ENCODE peak calls at places on chromosomes 11 and 22, in five cellular contexts. X is IMR-90, K is K562, H is HepG2, S is H1. F is an unnamed sample.

GRCh38 chr11:59560290-59560701 is 49.0 kb downstream of the OR4D9 start:
- DNase-seq in X (peak; percentile 70), K (peak; percentile 48), H (peak; percentile 81), S (peak; percentile 97), F (peak; percentile 91)

GRCh38 chr22:49192857-49193250 is 634.8 kb downstream of the BRD1 start:
- DNase-seq in X (no peak), H (no peak), S (no peak), K (no peak), F (no peak)

GRCh38 chr22:38638734-38639133 is 17.5 kb downstream of the FAM227A start:
- DNase-seq in H (peak; percentile 32), S (no peak), K (peak; percentile 25), X (peak; percentile 18), F (no peak)

GRCh38 chr11:13303668-13304649 is 26.4 kb downstream of the BMAL1 start:
- DNase-seq in X (no peak), S (no peak), K (no peak), H (no peak), F (no peak)

GRCh38 chr11:64861227-64861970 is 16.9 kb upstream of the CDC42BPG start:
- DNase-seq in H (no peak), K (no peak), S (no peak), X (no peak), F (no peak)

GRCh38 chr11:123302751-123303195 is 107.7 kb upstream of the CLMP start:
- DNase-seq in X (peak; percentile 72), S (no peak), K (no peak), H (no peak), F (no peak)

GRCh38 chr11:62140302-62141110 is 16.7 kb downstream of the INCENP start:
- DNase-seq in S (no peak), X (no peak), H (no peak), K (no peak), F (no peak)

GRCh38 chr22:27867114-27867957 is 51.7 kb downstream of the PITPNB start:
- DNase-seq in X (no peak), K (no peak), S (no peak), H (no peak), F (peak; percentile 31)

GRCh38 chr11:9123595-9124304 is 32.4 kb upstream of the SCUBE2 start:
- DNase-seq in X (no peak), S (no peak), H (no peak), K (no peak), F (no peak)

GRCh38 chr11:78840623-78841022 is 266.0 kb upstream of the NARS2 start:
- DNase-seq in X (peak; percentile 69), S (no peak), K (no peak), H (no peak), F (no peak)

GRCh38 chr11:86696004-86696403 is 23.6 kb upstream of the ME3 start:
- DNase-seq in H (peak; percentile 11), K (no peak), S (no peak), X (peak; percentile 92), F (peak; percentile 37)

GRCh38 chr11:288328-289144 is at the start of gene PGGHG:
- DNase-seq in H (no peak), S (peak; percentile 75), X (no peak), K (no peak), F (peak; percentile 86)

GRCh38 chr11:94130589-94131362 is 2.1 kb downstream of the PANX1 start:
- DNase-seq in S (no peak), H (no peak), K (no peak), X (peak; percentile 89), F (no peak)

GRCh38 chr22:21010426-21011113 is 4.4 kb upstream of the P2RX6 start:
- DNase-seq in K (no peak), S (no peak), X (no peak), H (no peak), F (no peak)

GRCh38 chr11:64864473-64865285 is 13.7 kb downstream of the EHD1 start:
- DNase-seq in S (no peak), H (no peak), K (peak; percentile 34), X (peak; percentile 97), F (no peak)

GRCh38 chr11:70118642-70119041 is 40.5 kb downstream of the ANO1 start:
- DNase-seq in H (no peak), K (no peak), S (no peak), X (no peak), F (no peak)

GRCh38 chr11:58739725-58740430 is 8.1 kb upstream of the GLYAT start:
- DNase-seq in K (peak; percentile 46), H (no peak), S (no peak), X (peak; percentile 32), F (no peak)

GRCh38 chr11:121591405-121592033 is 138.8 kb upstream of the SORL1-AS1 start:
- DNase-seq in X (peak; percentile 80), K (peak; percentile 70), S (peak; percentile 81), H (peak; percentile 59), F (peak; percentile 63)

GRCh38 chr11:69888671-69889076 is 69.5 kb upstream of the FGF3 start:
- DNase-seq in X (peak; percentile 38), H (peak; percentile 52), K (peak; percentile 88), S (peak; percentile 96), F (peak; percentile 68)

GRCh38 chr11:117750357-117750756 is 46.7 kb downstream of the DSCAML1 start:
- DNase-seq in K (no peak), H (no peak), S (no peak), X (no peak), F (no peak)

GRCh38 chr11:67379061-67380058 is 6.0 kb upstream of the CLCF1 start:
- DNase-seq in H (no peak), S (no peak), K (peak; percentile 88), X (no peak), F (peak; percentile 89)

GRCh38 chr22:37633693-37634504 is 5.6 kb upstream of the SH3BP1 start:
- DNase-seq in K (peak; percentile 78), X (peak; percentile 92), H (peak; percentile 85), S (peak; percentile 70), F (no peak)

GRCh38 chr22:44795701-44796630 is 43.6 kb downstream of the ARHGAP8 start:
- DNase-seq in H (no peak), S (peak; percentile 60), X (no peak), K (no peak), F (no peak)

GRCh38 chr11:13367115-13367514 is 89.5 kb downstream of the BMAL1 start:
- DNase-seq in H (no peak), X (no peak), S (no peak), K (no peak), F (no peak)

GRCh38 chr11:74319139-74319538 is 7.7 kb upstream of the P4HA3 start:
- DNase-seq in S (no peak), X (peak; percentile 93), K (no peak), H (no peak), F (peak; percentile 77)

GRCh38 chr11:132942611-132943324 is 589.5 kb downstream of the OPCML start:
- DNase-seq in K (no peak), H (no peak), X (no peak), S (peak; percentile 85), F (no peak)

GRCh38 chr11:69918231-69918937 is 99.2 kb upstream of the FGF3 start:
- DNase-seq in X (no peak), S (peak; percentile 43), K (no peak), H (no peak), F (no peak)

GRCh38 chr11:36388086-36388485 is 92.0 kb downstream of the PRR5L start:
- DNase-seq in H (no peak), S (no peak), K (no peak), X (no peak), F (no peak)

GRCh38 chr11:30936476-30936875 is 350.3 kb upstream of the MPPED2 start:
- DNase-seq in X (peak; percentile 27), K (no peak), S (no peak), H (no peak), F (no peak)

GRCh38 chr11:12224537-12224893 is 114.1 kb downstream of the MICAL2 start:
- DNase-seq in H (no peak), X (peak; percentile 94), S (no peak), K (no peak), F (no peak)

GRCh38 chr22:44894321-44894720 is 115.5 kb downstream of the PHF21B start:
- DNase-seq in X (no peak), S (no peak), H (no peak), K (no peak), F (no peak)

GRCh38 chr22:42803454-42803853 is 53.6 kb downstream of the ARFGAP3 start:
- DNase-seq in S (no peak), H (no peak), X (no peak), K (no peak), F (no peak)

GRCh38 chr11:115784796-115785521 is 280.7 kb upstream of the CADM1 start:
- DNase-seq in S (no peak), X (no peak), H (no peak), K (no peak), F (no peak)

GRCh38 chr11:133997556-133997955 is 40.8 kb upstream of the IGSF9B start:
- DNase-seq in X (no peak), H (no peak), S (no peak), K (no peak), F (no peak)
- H3K4me2 ChIP-seq in X (no peak overlapping the region), H (no peak overlapping the region), S (no peak overlapping the region), K (no peak overlapping the region), F (no peak overlapping the region)

DNA sequence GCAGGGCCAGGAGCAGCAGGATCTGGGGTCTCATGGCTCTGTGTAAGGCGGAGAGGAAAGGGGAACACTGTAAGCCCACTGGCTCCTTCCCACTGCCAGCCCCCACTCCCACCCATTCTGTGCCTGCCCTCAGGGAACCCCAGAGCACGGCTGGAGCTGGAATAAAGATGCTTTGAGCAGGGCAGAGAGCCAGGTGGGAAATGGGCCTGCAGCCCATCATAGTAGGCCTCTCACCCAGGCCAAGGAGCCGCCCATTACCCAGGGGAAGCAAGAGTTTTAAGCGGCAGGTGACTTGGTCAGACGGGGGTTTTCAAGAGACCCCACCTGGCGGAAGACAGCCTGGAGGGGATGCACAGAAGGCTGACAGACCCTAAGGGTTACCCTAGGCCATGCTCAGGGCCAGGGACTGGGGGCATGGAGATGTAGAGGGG is 4.6 kb downstream of the LRRC32 start:
- DNase-seq in K (no peak), S (no peak), X (no peak), H (no peak), F (no peak)
- TF ChIP-seq RAD21 in K (no peak), S (no peak), X (no peak), H (no peak), F (no peak)

GRCh38 chr11:32838505-32839274 is 9.0 kb downstream of the PRRG4 start:
- DNase-seq in K (no peak), H (no peak), X (no peak), S (no peak), F (peak; percentile 13)
- TF ChIP-seq MAFK in K (no peak), H (no peak), X (no peak), S (no peak), F (no peak)

GRCh38 chr11:76665172-76665571 is 5.4 kb downstream of the LRRC32 start:
- DNase-seq in S (no peak), H (no peak), X (no peak), K (no peak), F (no peak)

GRCh38 chr11:76667856-76668255 is 2.7 kb downstream of the LRRC32 start:
- DNase-seq in K (no peak), S (no peak), H (no peak), X (no peak), F (no peak)

GRCh38 chr11:76666830-76667229 is 3.7 kb downstream of the LRRC32 start:
- DNase-seq in S (no peak), K (no peak), X (no peak), H (no peak), F (no peak)

GRCh38 chr11:76667271-76667818 is 3.2 kb downstream of the LRRC32 start:
- DNase-seq in X (no peak), S (no peak), K (no peak), H (no peak), F (no peak)

GRCh38 chr11:76666408-76666807 is 4.1 kb downstream of the LRRC32 start:
- DNase-seq in S (no peak), X (peak; percentile 46), H (no peak), K (no peak), F (no peak)
- H3K4me2 ChIP-seq in S (no peak overlapping the region), X (no peak overlapping the region), H (no peak overlapping the region), K (no peak overlapping the region), F (no peak overlapping the region)

F was measured in A549.